ENCODE peak calls at places on chromosomes 13 and 19, in ten cellular contexts. U, R, X, J, L, T, S, I, Q and V are unnamed samples.
A peak's percentile ranks its signal among the peaks of the same experiment; 100 is the strongest.

GRCh38 chr19:38869160-38869835 is 8.8 kb downstream of the RINL start:
- DNase-seq in U (peak; percentile 65), R (no peak), X (no peak), J (no peak), L (no peak), T (no peak), S (no peak), I (no peak), Q (no peak), V (no peak)

GRCh38 chr13:33132644-33133440 is 116.6 kb downstream of the KL start:
- DNase-seq in U (no peak), R (no peak), X (no peak), J (no peak), L (peak; percentile 69), T (peak; percentile 80), S (no peak), I (no peak), Q (no peak), V (no peak)

GRCh38 chr13:37208052-37208451 is 102.6 kb upstream of the CSNK1A1L start:
- DNase-seq in U (no peak), R (no peak), X (no peak), J (no peak), L (no peak), T (no peak), S (no peak), I (no peak), Q (no peak), V (no peak)

GRCh38 chr13:26449063-26449848 is 108.2 kb upstream of the WASF3 start:
- DNase-seq in U (no peak), R (no peak), X (peak; percentile 18), J (no peak), L (no peak), T (no peak), S (no peak), I (no peak), Q (no peak), V (no peak)

GRCh38 chr13:98327326-98328314 is 150.6 kb upstream of the RNF113B start:
- DNase-seq in U (no peak), R (no peak), X (no peak), J (no peak), L (peak; percentile 83), T (peak; percentile 55), S (no peak), I (no peak), Q (no peak), V (peak; percentile 83)

GRCh38 chr13:95137096-95137495 is 164.2 kb downstream of the ABCC4 start:
- DNase-seq in U (no peak), R (no peak), X (peak; percentile 37), J (no peak), L (no peak), T (no peak), S (no peak), I (no peak), Q (no peak), V (no peak)

GRCh38 chr13:48842316-48842715 is 133.4 kb upstream of the FNDC3A start:
- DNase-seq in U (no peak), R (no peak), X (no peak), J (no peak), L (no peak), T (no peak), S (no peak), I (no peak), Q (no peak), V (no peak)

GRCh38 chr13:27820524-27821482 is 28.5 kb downstream of the GSX1 start:
- DNase-seq in U (no peak), R (no peak), X (no peak), J (no peak), L (no peak), T (no peak), S (no peak), I (no peak), Q (no peak), V (no peak)

DNA sequence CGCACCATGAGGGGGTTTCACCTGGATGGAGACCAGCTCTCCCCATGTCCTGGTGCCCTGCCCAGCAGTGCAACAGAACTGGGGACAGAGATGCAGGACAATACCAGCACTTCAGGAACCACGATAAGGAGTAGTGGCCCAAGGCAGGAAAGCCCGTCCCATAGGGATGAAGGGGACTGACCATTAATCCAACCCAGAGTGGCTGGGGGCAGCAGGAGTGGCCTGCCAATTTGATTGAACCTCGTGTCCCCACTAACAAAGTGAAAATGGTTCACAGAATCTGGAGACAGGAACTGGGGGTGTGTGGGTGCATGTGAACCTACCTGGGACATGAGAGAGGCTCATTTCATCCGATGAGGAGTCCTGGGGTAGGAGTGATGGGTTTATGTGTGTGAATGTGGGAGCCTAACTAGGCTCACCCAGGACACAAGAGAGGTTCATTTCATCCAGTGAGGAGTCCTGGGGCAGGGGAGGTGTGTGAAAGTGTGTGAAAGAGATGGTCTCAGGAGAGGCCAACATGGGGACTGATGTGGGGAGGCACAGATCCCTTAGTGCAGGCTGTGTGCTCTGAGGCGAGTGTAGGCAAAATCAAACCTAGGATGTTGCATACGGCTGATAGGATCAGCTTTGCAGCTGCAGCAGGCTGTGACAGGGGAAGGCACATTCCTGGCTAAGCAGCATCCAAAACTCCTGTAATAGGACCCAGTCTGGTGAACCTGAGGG is 98.2 kb downstream of the ZNF429 start:
- DNase-seq in U (no peak), R (no peak), X (no peak), J (no peak), L (no peak), T (no peak), S (no peak), I (no peak), Q (no peak), V (no peak)
- H3K4me3 ChIP-seq in U (peak overlapping the region; percentile 66), R (peak overlapping the region; percentile 42), X (peak overlapping the region; percentile 73), J (peak overlapping the region; percentile 80), L (no peak overlapping the region), T (no peak overlapping the region), S (peak overlapping the region; percentile 57), I (peak overlapping the region; percentile 73), Q (peak overlapping the region; percentile 67), V (no peak overlapping the region)

GRCh38 chr13:42271337-42272114 is 426 bp upstream of the AKAP11 start:
- DNase-seq in U (peak; percentile 98), R (peak; percentile 95), X (peak; percentile 88), J (peak; percentile 88), L (peak; percentile 96), T (peak; percentile 100), S (peak; percentile 77), I (peak; percentile 91), Q (peak; percentile 91), V (peak; percentile 91)

GRCh38 chr13:42270857-42271215 is 1.1 kb upstream of the AKAP11 start:
- DNase-seq in U (no peak), R (no peak), X (no peak), J (no peak), L (no peak), T (no peak), S (no peak), I (no peak), Q (no peak), V (no peak)

GRCh38 chr13:42272776-42273175 is 824 bp downstream of the AKAP11 start:
- DNase-seq in U (no peak), R (no peak), X (no peak), J (no peak), L (no peak), T (peak; percentile 15), S (no peak), I (no peak), Q (no peak), V (peak; percentile 15)

GRCh38 chr13:42272115-42272756 is at the start of gene AKAP11:
- DNase-seq in U (peak; percentile 74), R (no peak), X (peak; percentile 18), J (no peak), L (peak; percentile 47), T (peak; percentile 60), S (no peak), I (peak; percentile 45), Q (peak; percentile 44), V (peak; percentile 29)

DNA sequence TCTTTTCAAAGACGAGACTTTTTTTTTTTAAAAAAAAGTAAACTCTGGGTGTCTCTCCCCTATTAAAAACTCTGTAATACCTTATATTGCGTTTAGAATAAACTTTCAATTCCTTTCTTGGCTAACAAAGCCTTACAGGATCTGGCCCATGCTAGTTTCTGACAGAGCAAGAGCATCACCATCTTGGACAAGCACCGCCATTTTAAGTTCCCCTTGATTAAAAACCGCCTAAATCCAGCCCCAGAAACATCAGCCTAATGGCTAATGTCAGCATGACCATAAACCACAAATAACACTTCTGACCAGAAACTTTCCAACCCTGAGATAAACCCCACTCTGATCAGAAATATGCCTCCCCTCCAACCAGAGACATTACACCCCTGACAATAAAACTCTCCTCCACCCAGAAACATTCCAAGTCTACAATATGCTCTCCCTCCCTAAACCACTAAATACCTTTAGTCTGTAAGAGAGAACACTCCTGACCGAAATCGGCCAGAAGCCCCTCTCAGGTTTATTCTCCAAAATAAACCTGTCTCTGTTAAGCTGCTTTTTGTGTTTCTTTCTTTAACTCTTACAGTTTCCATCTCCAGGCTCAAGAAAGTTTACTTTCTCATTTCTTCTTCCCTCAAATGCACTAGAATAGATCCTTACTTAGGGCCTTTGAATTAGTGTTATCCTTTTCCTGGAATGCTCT is 1.6 kb upstream of the AKAP11 start:
- DNase-seq in U (no peak), R (no peak), X (no peak), J (no peak), L (no peak), T (no peak), S (no peak), I (no peak), Q (no peak), V (no peak)
- H3K4me3 ChIP-seq in U (peak overlapping the region; percentile 82), R (no peak overlapping the region), X (no peak overlapping the region), J (no peak overlapping the region), L (no peak overlapping the region), T (no peak overlapping the region), S (no peak overlapping the region), I (no peak overlapping the region), Q (no peak overlapping the region), V (no peak overlapping the region)

DNA sequence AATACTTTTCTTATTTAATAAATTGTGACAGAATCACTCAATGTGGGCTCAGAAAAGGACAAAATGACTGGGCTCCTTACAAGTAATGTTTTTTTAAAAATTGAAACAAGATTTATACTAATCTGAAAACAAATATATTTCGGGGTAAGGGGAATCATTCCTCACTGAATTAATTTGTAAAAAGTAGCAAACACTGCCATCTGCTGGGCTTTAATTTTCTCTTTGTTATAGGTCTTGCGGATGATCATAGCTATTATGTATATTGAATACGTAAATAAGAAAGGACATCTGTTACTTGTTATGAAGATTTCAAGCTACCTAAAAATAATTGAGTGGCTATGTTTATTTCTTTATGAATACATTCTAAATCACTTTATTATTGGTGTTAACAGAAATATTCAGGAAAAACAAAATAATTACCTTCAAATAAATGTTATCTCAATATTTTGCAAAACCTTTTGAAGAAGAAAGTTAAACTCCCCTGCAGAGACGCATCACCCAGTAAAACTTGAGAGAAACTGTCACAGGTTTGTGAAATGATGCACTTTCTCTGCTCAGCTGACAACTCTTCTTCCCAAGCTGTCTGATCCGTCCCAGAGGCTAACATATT is 17.8 kb upstream of the ENOX1 start:
- DNase-seq in U (peak; percentile 61), R (no peak), X (peak; percentile 82), J (no peak), L (peak; percentile 44), T (peak; percentile 86), S (no peak), I (no peak), Q (no peak), V (peak; percentile 68)
- H3K4me3 ChIP-seq in U (no peak overlapping the region), R (no peak overlapping the region), X (peak overlapping the region; percentile 63), J (no peak overlapping the region), L (peak overlapping the region; percentile 38), T (no peak overlapping the region), S (no peak overlapping the region), I (no peak overlapping the region), Q (no peak overlapping the region), V (no peak overlapping the region)

GRCh38 chr13:102848956-102849355 is 3.1 kb downstream of the ERCC5 start:
- DNase-seq in U (no peak), R (no peak), X (no peak), J (no peak), L (no peak), T (no peak), S (no peak), I (no peak), Q (no peak), V (no peak)

GRCh38 chr13:102845630-102846260 is at the start of gene ERCC5:
- DNase-seq in U (peak; percentile 90), R (peak; percentile 93), X (peak; percentile 93), J (peak; percentile 84), L (peak; percentile 95), T (peak; percentile 96), S (peak; percentile 66), I (peak; percentile 94), Q (peak; percentile 92), V (peak; percentile 94)

GRCh38 chr13:102847272-102848234 is 1.7 kb downstream of the ERCC5 start:
- DNase-seq in U (peak; percentile 34), R (no peak), X (peak; percentile 26), J (no peak), L (peak; percentile 14), T (peak; percentile 70), S (no peak), I (no peak), Q (no peak), V (peak; percentile 57)

GRCh38 chr13:102845289-102845629 is 573 bp upstream of the ERCC5 start:
- DNase-seq in U (no peak), R (no peak), X (no peak), J (no peak), L (no peak), T (no peak), S (no peak), I (no peak), Q (no peak), V (no peak)

DNA sequence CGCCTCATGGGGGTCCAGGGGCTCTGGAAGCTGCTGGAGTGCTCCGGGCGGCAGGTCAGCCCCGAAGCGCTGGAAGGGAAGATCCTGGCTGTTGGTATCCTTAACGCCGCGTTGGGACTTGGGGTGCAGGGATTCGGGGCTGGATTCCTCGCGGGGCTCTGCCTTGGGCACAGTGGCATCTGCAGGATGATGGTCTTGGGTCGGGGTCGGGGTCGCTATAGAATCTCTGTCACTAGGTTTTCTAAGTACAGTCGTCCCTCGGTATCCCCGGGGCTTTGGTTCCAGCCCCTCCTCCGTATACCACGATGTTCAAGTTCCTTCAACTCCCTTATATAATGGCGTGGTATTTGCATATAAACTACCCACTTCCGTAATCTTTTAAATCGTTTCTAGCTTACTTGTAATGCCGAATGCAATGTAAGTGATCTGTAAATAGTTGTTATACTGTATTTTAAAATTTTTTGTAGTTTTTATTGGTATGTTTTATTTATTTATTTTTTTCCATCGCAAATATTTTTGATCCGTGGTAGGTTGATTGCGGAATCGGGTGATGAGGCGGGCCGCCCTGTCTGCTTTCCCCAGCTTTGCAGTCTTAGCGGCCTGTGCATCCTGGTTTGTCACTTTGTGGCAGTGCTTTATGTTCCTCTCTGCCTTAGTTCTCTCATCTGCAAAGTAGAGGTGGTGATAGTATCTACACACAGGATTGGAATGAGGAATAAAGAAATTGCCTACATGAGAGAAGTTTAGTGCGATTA is 606 bp downstream of the ERCC5 start:
- DNase-seq in U (peak; percentile 69), R (peak; percentile 19), X (peak; percentile 34), J (no peak), L (peak; percentile 18), T (peak; percentile 41), S (no peak), I (peak; percentile 29), Q (peak; percentile 25), V (peak; percentile 59)
- H3K4me3 ChIP-seq in U (peak overlapping the region; percentile 99), R (peak overlapping the region; percentile 79), X (peak overlapping the region; percentile 95), J (peak overlapping the region; percentile 75), L (peak overlapping the region; percentile 97), T (peak overlapping the region; percentile 100), S (peak overlapping the region; percentile 94), I (peak overlapping the region; percentile 82), Q (peak overlapping the region; percentile 85), V (peak overlapping the region; percentile 78)